ENCODE peak calls at places on chromosome 22, in six cellular contexts. J, E, U, D, M and Q are unnamed samples.

GRCh38 chr22:25060522-25061071 is 108.1 kb downstream of the KIAA1671 start:
- DNase-seq in J (no peak), E (no peak), U (no peak), D (no peak), M (no peak), Q (no peak)

GRCh38 chr22:47808886-47809620 is 1046.6 kb downstream of the TBC1D22A start:
- DNase-seq in J (no peak), E (no peak), U (no peak), D (no peak), M (no peak), Q (no peak)

GRCh38 chr22:44567846-44568493 is 69.9 kb upstream of the RTL6 start:
- DNase-seq in J (peak; percentile 39), E (no peak), U (peak; percentile 59), D (peak; percentile 42), M (peak; percentile 43), Q (no peak)

GRCh38 chr22:48649031-48649430 is 1178.6 kb downstream of the BRD1 start:
- DNase-seq in J (no peak), E (no peak), U (no peak), D (no peak), M (no peak), Q (no peak)

GRCh38 chr22:37906364-37907008 is 389 bp downstream of the MICALL1 start:
- DNase-seq in J (no peak), E (no peak), U (no peak), D (no peak), M (peak; percentile 15), Q (peak; percentile 61)

GRCh38 chr22:17257578-17257977 is 38.3 kb upstream of the ADA2 start:
- DNase-seq in J (no peak), E (no peak), U (no peak), D (no peak), M (no peak), Q (no peak)

GRCh38 chr22:21669026-21669425 is 3.2 kb downstream of the PPIL2 start:
- DNase-seq in J (no peak), E (no peak), U (no peak), D (peak; percentile 66), M (no peak), Q (no peak)

GRCh38 chr22:30541979-30542810 is 4.3 kb downstream of the SEC14L6 start:
- DNase-seq in J (no peak), E (peak; percentile 24), U (peak; percentile 45), D (no peak), M (peak; percentile 2), Q (no peak)

GRCh38 chr22:30392661-30393321 is 4.0 kb upstream of the SEC14L2 start:
- DNase-seq in J (no peak), E (no peak), U (peak; percentile 37), D (no peak), M (no peak), Q (no peak)

GRCh38 chr22:35150163-35151107 is 84.5 kb downstream of the ISX start:
- DNase-seq in J (peak; percentile 42), E (peak; percentile 75), U (peak; percentile 74), D (peak; percentile 17), M (peak; percentile 33), Q (peak; percentile 94)

GRCh38 chr22:30423296-30423958 is 2.1 kb upstream of the MTFP1 start:
- DNase-seq in J (no peak), E (no peak), U (no peak), D (peak; percentile 49), M (no peak), Q (no peak)

GRCh38 chr22:30277547-30278344 is 11.1 kb upstream of the OSM start:
- DNase-seq in J (peak; percentile 80), E (no peak), U (no peak), D (no peak), M (peak; percentile 65), Q (no peak)

GRCh38 chr22:32660292-32660691 is 141.2 kb upstream of the TIMP3 start:
- DNase-seq in J (peak; percentile 70), E (peak; percentile 42), U (peak; percentile 81), D (peak; percentile 90), M (peak; percentile 73), Q (peak; percentile 36)

GRCh38 chr22:31588970-31589675 is 72.9 kb downstream of the PISD start:
- DNase-seq in J (no peak), E (no peak), U (no peak), D (no peak), M (no peak), Q (no peak)

GRCh38 chr22:30210235-30210831 is 36.2 kb downstream of the LIF start:
- DNase-seq in J (peak; percentile 80), E (no peak), U (peak; percentile 43), D (peak; percentile 68), M (peak; percentile 88), Q (no peak)

GRCh38 chr22:29095459-29095858 is 22.6 kb downstream of the KREMEN1 start:
- DNase-seq in J (no peak), E (no peak), U (no peak), D (no peak), M (no peak), Q (no peak)

GRCh38 chr22:22010358-22010757 is 27.8 kb upstream of the TOP3B start:
- DNase-seq in J (no peak), E (no peak), U (no peak), D (no peak), M (no peak), Q (no peak)

GRCh38 chr22:22410121-22410520 is 98.4 kb downstream of the ZNF280B start:
- DNase-seq in J (no peak), E (no peak), U (no peak), D (no peak), M (no peak), Q (no peak)

GRCh38 chr22:25748704-25749103 is 6.7 kb downstream of the MYO18B start:
- DNase-seq in J (no peak), E (no peak), U (no peak), D (no peak), M (no peak), Q (no peak)

GRCh38 chr22:47164514-47165337 is 402.3 kb downstream of the TBC1D22A start:
- DNase-seq in J (no peak), E (peak; percentile 31), U (no peak), D (no peak), M (no peak), Q (no peak)

GRCh38 chr22:33271390-33272161 is 213.4 kb upstream of the SYN3 start:
- DNase-seq in J (peak; percentile 13), E (no peak), U (no peak), D (no peak), M (no peak), Q (no peak)

GRCh38 chr22:45159652-45160462 is 3.9 kb upstream of the NUP50 start:
- DNase-seq in J (peak; percentile 38), E (no peak), U (peak; percentile 89), D (no peak), M (peak; percentile 65), Q (no peak)

GRCh38 chr22:38239101-38239761 is 33.6 kb downstream of the TMEM184B start:
- DNase-seq in J (peak; percentile 98), E (no peak), U (peak; percentile 37), D (no peak), M (peak; percentile 87), Q (no peak)

GRCh38 chr22:29144786-29145160 is 60.9 kb upstream of the EMID1 start:
- DNase-seq in J (no peak), E (no peak), U (no peak), D (no peak), M (no peak), Q (no peak)

GRCh38 chr22:45429921-45430775 is 16.7 kb downstream of the RIBC2 start:
- DNase-seq in J (no peak), E (no peak), U (no peak), D (no peak), M (no peak), Q (no peak)

GRCh38 chr22:46803031-46803880 is 40.8 kb downstream of the TBC1D22A start:
- DNase-seq in J (no peak), E (peak; percentile 49), U (peak; percentile 72), D (peak; percentile 16), M (peak; percentile 17), Q (peak; percentile 51)

GRCh38 chr22:38941488-38941987 is 15.9 kb upstream of the APOBEC3A start:
- DNase-seq in J (no peak), E (no peak), U (no peak), D (peak; percentile 32), M (no peak), Q (no peak)

GRCh38 chr22:21703684-21704316 is 31.8 kb downstream of the YPEL1 start:
- DNase-seq in J (no peak), E (no peak), U (no peak), D (no peak), M (no peak), Q (no peak)

GRCh38 chr22:42930810-42931420 is 73.8 kb upstream of the ARFGAP3 start:
- DNase-seq in J (peak; percentile 52), E (no peak), U (peak; percentile 64), D (peak; percentile 89), M (no peak), Q (no peak)

GRCh38 chr22:39559456-39560105 is 11.0 kb upstream of the CACNA1I start:
- DNase-seq in J (no peak), E (no peak), U (peak; percentile 80), D (no peak), M (no peak), Q (peak; percentile 41)

GRCh38 chr22:41206719-41207118 is 1.6 kb downstream of the L3MBTL2 start:
- DNase-seq in J (no peak), E (no peak), U (no peak), D (no peak), M (no peak), Q (no peak)

GRCh38 chr22:39292002-39292401 is 27.4 kb downstream of the RPL3 start:
- DNase-seq in J (no peak), E (no peak), U (no peak), D (no peak), M (no peak), Q (no peak)

GRCh38 chr22:40898850-40899357 is 37.0 kb upstream of the DNAJB7 start:
- DNase-seq in J (peak; percentile 67), E (no peak), U (peak; percentile 74), D (no peak), M (peak; percentile 79), Q (no peak)

GRCh38 chr22:40684728-40685127 is 5.4 kb downstream of the MCHR1 start:
- DNase-seq in J (no peak), E (no peak), U (peak; percentile 88), D (no peak), M (no peak), Q (peak; percentile 57)

GRCh38 chr22:49948116-49948515 is 12.5 kb upstream of the PIM3 start:
- DNase-seq in J (no peak), E (no peak), U (no peak), D (no peak), M (no peak), Q (peak; percentile 48)
- H3K4me3 ChIP-seq in J (no peak overlapping the region), E (no peak overlapping the region), U (no peak overlapping the region), D (no peak overlapping the region), M (no peak overlapping the region), Q (no peak overlapping the region)

GRCh38 chr22:36413022-36413770 is 25.4 kb upstream of the MYH9 start:
- DNase-seq in J (peak; percentile 36), E (no peak), U (peak; percentile 91), D (peak; percentile 63), M (peak; percentile 73), Q (no peak)
- H3K18ac ChIP-seq in J (no peak overlapping the region), E (no peak overlapping the region), U (no peak overlapping the region), D (no peak overlapping the region), M (no peak overlapping the region), Q (no peak overlapping the region)

GRCh38 chr22:23565942-23566715 is 14.0 kb downstream of the IGLL1 start:
- DNase-seq in J (no peak), E (peak; percentile 55), U (peak; percentile 26), D (no peak), M (no peak), Q (peak; percentile 62)
- H3K4me3 ChIP-seq in J (no peak overlapping the region), E (peak overlapping the region; percentile 78), U (peak overlapping the region; percentile 26), D (peak overlapping the region; percentile 69), M (peak overlapping the region; percentile 60), Q (peak overlapping the region; percentile 89)

GRCh38 chr22:20591660-20592310 is 84.4 kb downstream of the MED15 start:
- DNase-seq in J (peak; percentile 13), E (peak; percentile 32), U (peak; percentile 45), D (no peak), M (no peak), Q (peak; percentile 23)
- H3K18ac ChIP-seq in J (no peak overlapping the region), E (peak overlapping the region; percentile 79), U (no peak overlapping the region), D (no peak overlapping the region), M (no peak overlapping the region), Q (peak overlapping the region; percentile 90)